ENCODE peak calls at places on chromosome 2, in six cellular contexts. Q, Y, X, I, N and V are unnamed samples.

GRCh38 chr2:157787364-157787938 is 88.7 kb downstream of the ACVR1 start:
- DNase-seq in Q (no peak), Y (no peak), X (no peak), I (no peak), N (no peak), V (no peak)

GRCh38 chr2:43224571-43225092 is 1.8 kb downstream of the ZFP36L2 start:
- DNase-seq in Q (peak), Y (no peak), X (no peak), I (peak), N (no peak), V (peak)

GRCh38 chr2:72605836-72606442 is 219.9 kb downstream of the EXOC6B start:
- DNase-seq in Q (peak), Y (no peak), X (no peak), I (no peak), N (no peak), V (no peak)

GRCh38 chr2:58140508-58141072 is 94.0 kb downstream of the VRK2 start:
- DNase-seq in Q (no peak), Y (no peak), X (no peak), I (no peak), N (no peak), V (no peak)

GRCh38 chr2:41869542-41870256 is 178.1 kb upstream of the PKDCC start:
- DNase-seq in Q (peak), Y (peak), X (peak), I (peak), N (peak), V (peak)

GRCh38 chr2:119196301-119197124 is 27.1 kb upstream of the STEAP3 start:
- DNase-seq in Q (no peak), Y (no peak), X (no peak), I (no peak), N (no peak), V (no peak)

GRCh38 chr2:233085839-233086150 is 25.7 kb downstream of the INPP5D start:
- DNase-seq in Q (no peak), Y (peak), X (no peak), I (no peak), N (no peak), V (no peak)

GRCh38 chr2:74026674-74027294 is 42.1 kb downstream of the TET3 start:
- DNase-seq in Q (no peak), Y (no peak), X (no peak), I (no peak), N (no peak), V (no peak)

GRCh38 chr2:182854405-182855105 is 11.9 kb downstream of the FRZB start:
- DNase-seq in Q (no peak), Y (no peak), X (no peak), I (no peak), N (no peak), V (no peak)

GRCh38 chr2:16162491-16163040 is 222.2 kb downstream of the MYCN start:
- DNase-seq in Q (no peak), Y (no peak), X (no peak), I (no peak), N (no peak), V (no peak)

GRCh38 chr2:212912445-212913103 is 238.8 kb downstream of the IKZF2 start:
- DNase-seq in Q (peak), Y (no peak), X (no peak), I (peak), N (no peak), V (peak)

GRCh38 chr2:65057391-65058052 is 1.3 kb downstream of the CEP68 start:
- DNase-seq in Q (no peak), Y (no peak), X (no peak), I (peak), N (no peak), V (peak)

GRCh38 chr2:220224711-220225519 is 597.5 kb downstream of the SLC4A3 start:
- DNase-seq in Q (peak), Y (no peak), X (no peak), I (peak), N (no peak), V (no peak)

DNA sequence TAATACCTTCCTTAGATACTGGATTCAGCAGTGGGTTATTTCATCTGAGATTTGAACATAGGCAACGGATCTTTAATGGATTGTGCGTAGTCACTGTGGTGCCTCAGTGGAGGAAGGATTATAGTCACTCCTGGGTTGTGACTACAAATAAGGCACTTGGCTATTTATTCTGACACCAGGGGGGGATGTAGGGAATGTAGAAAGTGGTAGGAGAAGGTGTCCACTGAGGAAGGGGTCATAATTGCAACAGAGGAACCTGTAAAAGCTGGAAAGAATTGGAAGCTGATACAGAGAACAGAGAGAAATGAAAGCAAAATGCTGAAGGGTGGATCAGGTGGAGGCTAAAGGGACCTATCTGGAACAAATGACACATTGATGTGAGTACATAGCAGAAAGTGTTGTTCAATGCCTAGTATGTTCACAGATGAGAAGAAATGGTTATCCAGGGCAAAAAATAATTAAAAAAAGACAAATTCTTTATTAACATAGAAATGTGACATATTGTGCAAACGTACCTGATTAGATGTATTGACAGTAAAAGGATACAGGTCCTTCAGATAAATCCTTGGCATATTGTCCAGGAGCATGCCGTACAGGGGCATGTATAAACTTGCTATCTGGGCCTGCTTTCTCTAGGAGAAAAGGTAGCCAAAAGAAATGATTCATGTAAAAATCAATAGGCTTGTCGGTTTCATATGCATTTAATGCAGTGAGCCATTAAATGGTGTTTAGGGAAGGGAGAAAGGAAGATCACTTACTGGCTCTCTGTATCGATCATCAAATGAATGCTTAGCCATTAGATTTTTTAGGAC is 91.2 kb upstream of the CCDC195 start:
- DNase-seq in Q (peak), Y (no peak), X (no peak), I (no peak), N (no peak), V (peak)
- TF ChIP-seq CTCF in Q (peak), Y (peak), X (no peak), I (no peak), N (no peak), V (peak)

DNA sequence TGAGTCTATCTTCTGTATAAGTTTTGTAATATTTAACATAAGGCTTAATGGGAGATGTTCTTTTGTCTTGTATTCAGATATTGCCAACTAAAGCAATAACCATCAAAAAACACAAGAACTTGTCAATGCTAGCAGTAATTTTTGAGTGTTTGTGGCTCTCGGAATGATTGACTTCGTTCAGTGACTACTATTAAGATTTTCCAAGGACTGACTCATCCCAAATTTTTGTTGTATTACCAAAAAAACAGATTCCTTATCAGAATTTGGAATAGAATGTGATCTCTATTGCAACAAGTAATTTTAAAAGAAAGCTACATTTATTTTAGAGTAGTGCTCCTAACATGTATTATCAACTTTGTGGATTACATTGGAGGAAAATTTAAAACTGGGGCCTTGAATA is 8.1 kb downstream of the NABP1 start:
- DNase-seq in Q (no peak), Y (no peak), X (no peak), I (no peak), N (no peak), V (no peak)
- TF ChIP-seq CTCF in Q (no peak), Y (no peak), X (no peak), I (no peak), N (no peak), V (no peak)

GRCh38 chr2:96525211-96525507 is 11.4 kb upstream of the ARID5A start:
- DNase-seq in Q (no peak), Y (no peak), X (no peak), I (no peak), N (no peak), V (no peak)
- TF ChIP-seq CTCF in Q (no peak), Y (no peak), X (no peak), I (no peak), N (no peak), V (no peak)

GRCh38 chr2:112692914-112693313 is 27.9 kb upstream of the NT5DC4 start:
- DNase-seq in Q (peak), Y (no peak), X (no peak), I (peak), N (no peak), V (no peak)

GRCh38 chr2:112692496-112692911 is 28.3 kb upstream of the NT5DC4 start:
- DNase-seq in Q (peak), Y (peak), X (no peak), I (peak), N (no peak), V (peak)

GRCh38 chr2:112693596-112693995 is 27.2 kb upstream of the NT5DC4 start:
- DNase-seq in Q (no peak), Y (no peak), X (no peak), I (no peak), N (no peak), V (no peak)

GRCh38 chr2:112690853-112691390 is 29.9 kb upstream of the NT5DC4 start:
- DNase-seq in Q (peak), Y (peak), X (peak), I (peak), N (peak), V (peak)

DNA sequence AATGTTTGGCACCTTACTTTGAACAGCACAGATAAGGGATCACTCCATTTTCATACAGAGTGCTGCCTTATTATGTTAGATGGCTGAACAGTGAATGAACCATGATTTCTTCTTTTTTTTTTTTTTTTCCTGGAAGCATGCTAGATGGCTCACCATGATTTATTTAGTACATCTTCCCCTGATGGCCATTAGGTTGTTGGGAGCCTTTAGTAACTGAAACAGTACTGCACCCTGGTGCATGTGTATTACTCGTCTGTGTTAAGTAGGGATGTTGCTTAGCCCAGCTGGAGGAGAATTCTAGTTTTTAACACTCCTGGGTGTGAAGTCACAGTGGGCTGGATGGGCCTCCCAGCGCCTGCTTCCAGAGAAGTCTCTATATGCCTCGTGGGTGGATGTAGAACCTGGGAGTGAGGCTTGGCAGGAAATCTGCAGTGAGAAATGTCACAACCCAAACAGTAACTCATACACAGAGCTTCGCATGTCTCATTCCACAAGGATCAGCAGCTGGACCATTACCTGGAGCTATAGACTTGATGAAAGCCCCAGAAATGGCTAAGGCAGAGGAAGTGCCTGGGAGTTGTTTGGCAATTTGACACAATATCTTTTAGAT is 29.0 kb upstream of the NT5DC4 start:
- DNase-seq in Q (peak), Y (no peak), X (no peak), I (no peak), N (no peak), V (no peak)
- TF ChIP-seq CTCF in Q (no peak), Y (no peak), X (no peak), I (no peak), N (no peak), V (no peak)

GRCh38 chr2:164711246-164712138 is 90.2 kb upstream of the GRB14 start:
- DNase-seq in Q (peak), Y (no peak), X (no peak), I (no peak), N (no peak), V (peak)
- TF ChIP-seq CTCF in Q (no peak), Y (no peak), X (no peak), I (no peak), N (no peak), V (no peak)

DNA sequence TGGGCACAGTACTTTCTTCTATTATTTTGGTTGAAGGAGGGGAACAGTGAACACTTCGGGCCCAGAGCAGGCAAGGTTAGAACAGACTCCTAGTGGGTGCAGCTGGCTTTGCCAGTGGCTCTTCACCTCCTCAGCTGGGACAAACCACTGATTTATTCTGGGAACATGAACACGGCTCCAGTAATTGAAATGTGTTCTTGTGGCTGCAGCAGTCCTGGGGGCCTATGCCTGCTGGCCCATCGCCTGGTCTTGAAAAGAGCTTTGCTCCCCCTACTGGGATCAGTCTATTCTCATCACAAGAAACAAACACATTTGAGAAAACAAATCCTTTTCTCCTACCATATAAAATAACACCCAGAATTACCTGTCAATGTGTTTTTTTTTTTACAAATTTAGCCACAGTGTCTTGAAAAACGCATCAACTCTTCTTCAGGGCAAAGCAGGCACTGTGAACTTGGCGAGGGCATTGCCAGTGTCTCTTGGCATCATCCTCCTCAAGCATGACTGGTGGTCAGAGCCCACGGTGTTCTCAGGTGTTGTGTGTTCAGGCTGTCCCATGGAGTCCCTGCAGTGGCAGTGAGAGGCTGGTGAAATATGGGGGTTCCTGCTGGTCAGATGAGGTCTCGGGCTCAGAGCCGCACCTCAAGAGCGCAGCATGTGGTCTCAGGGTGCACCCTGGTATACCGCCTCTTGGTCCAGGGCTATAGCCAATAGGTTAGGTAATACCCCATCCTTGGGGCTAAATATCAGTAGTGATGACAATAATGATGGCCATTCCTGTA is 51.3 kb downstream of the RNF144A start:
- DNase-seq in Q (no peak), Y (no peak), X (peak), I (no peak), N (no peak), V (no peak)
- TF ChIP-seq CTCF in Q (no peak), Y (no peak), X (peak), I (no peak), N (no peak), V (no peak)

DNA sequence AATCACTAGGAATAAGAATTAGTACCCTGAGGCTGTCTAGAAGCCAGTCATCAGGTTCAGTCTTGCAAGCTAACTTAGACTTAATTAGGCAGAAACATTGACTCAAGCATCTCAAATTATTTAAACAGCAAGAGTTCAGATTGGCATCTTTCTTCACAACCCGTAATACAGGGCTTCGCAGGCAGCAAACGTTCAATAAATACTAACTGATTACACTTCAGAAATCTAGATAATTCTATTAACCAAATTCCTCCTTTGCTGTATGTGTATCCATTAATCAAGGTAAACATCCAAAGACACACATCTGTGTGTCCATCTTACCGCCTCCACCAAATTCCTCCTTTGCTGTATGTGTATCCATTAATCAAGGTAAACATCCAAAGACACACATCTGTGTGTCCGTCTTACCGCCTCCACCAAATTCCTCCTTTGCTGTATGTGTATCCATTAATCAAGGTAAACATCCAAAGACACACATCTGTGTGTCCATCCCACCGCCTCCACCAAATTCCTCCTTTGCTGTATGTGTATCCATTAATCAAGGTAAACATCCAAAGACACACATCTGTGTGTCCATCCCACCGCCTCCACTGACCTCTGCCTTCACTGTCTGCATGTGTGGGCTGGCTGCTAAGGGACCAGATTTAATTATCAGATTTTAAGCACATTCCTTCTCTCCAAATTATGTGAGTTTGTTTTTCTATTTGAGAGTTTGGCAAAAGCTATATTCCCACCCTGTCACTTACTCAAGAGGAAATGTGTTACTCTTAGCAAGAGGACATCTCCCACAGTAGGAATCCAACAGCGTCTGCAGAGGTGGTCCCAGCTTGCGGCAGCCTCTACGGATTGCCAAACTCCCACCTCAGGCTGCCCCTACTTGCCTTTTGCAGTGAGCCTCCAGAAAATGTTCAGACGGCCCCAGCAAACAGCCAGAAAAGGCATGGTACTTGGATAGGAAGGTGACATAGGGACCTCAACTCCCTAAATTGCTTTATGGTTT is 158.8 kb downstream of the SUCLG1 start:
- DNase-seq in Q (peak), Y (no peak), X (no peak), I (no peak), N (no peak), V (no peak)
- TF ChIP-seq CTCF in Q (no peak), Y (no peak), X (no peak), I (no peak), N (no peak), V (no peak)

GRCh38 chr2:35454966-35455638 is 900.5 kb upstream of the CRIM1 start:
- DNase-seq in Q (peak), Y (no peak), X (no peak), I (peak), N (no peak), V (peak)
- TF ChIP-seq CTCF in Q (no peak), Y (no peak), X (no peak), I (peak), N (no peak), V (no peak)

GRCh38 chr2:219003979-219004378 is 10.8 kb upstream of the CRYBA2 start:
- DNase-seq in Q (no peak), Y (no peak), X (no peak), I (no peak), N (no peak), V (no peak)

GRCh38 chr2:219001100-219001576 is 7.9 kb upstream of the CRYBA2 start:
- DNase-seq in Q (no peak), Y (no peak), X (no peak), I (no peak), N (no peak), V (no peak)

GRCh38 chr2:219001577-219002394 is 8.6 kb upstream of the CRYBA2 start:
- DNase-seq in Q (no peak), Y (no peak), X (no peak), I (peak), N (peak), V (peak)

GRCh38 chr2:219002395-219003266 is 9.4 kb upstream of the CRYBA2 start:
- DNase-seq in Q (peak), Y (no peak), X (no peak), I (peak), N (peak), V (peak)

GRCh38 chr2:219003267-219003634 is 10.0 kb upstream of the CRYBA2 start:
- DNase-seq in Q (no peak), Y (no peak), X (no peak), I (no peak), N (no peak), V (no peak)
- TF ChIP-seq CTCF in Q (no peak), Y (no peak), X (no peak), I (no peak), N (no peak), V (no peak)

GRCh38 chr2:241598487-241598886 is 38.5 kb downstream of the THAP4 start:
- DNase-seq in Q (peak), Y (no peak), X (no peak), I (peak), N (no peak), V (peak)
- TF ChIP-seq CTCF in Q (peak), Y (peak), X (peak), I (peak), N (no peak), V (peak)